ENCODE peak calls at places on chromosomes 12 and 14, in seven cellular contexts. C is pons; R is HFF-Myc; L is stimulated activated CD8-positive, alpha-beta memory T cell treated with anti-CD3 and anti-CD28 coated beads, Interleukin-12 subunit alpha, Interleukin-12 subunit beta, amount 100 ng/mL, for 1 hour; T is activated naive CD8-positive, alpha-beta T cell treated with anti-CD3 and anti-CD28 coated beads, Interleukin-2, amount 50 U/mL, for 24 hours; H is left cardiac atrium; O is EH. Q is an unnamed sample.

GRCh38 chr12:56299308-56299852 is 750 bp downstream of the CS start:
- DNase-seq in T (no peak), H (no peak), O (no peak), L (no peak), R (no peak), C (no peak), Q (no peak)

GRCh38 chr14:68195126-68195525 is 375.5 kb downstream of the RAD51B start:
- DNase-seq in C (no peak), T (no peak), R (no peak), O (no peak), L (no peak), H (no peak), Q (no peak)

GRCh38 chr12:6813363-6813762 is 8.3 kb upstream of the GPR162 start:
- DNase-seq in L (no peak), C (no peak), R (no peak), H (no peak), T (no peak), O (no peak), Q (no peak)

GRCh38 chr12:127125607-127126259 is 1141.2 kb upstream of the TMEM132C start:
- DNase-seq in H (no peak), L (no peak), R (peak; percentile 35), O (peak; percentile 80), C (no peak), T (peak; percentile 20), Q (peak; percentile 41)

GRCh38 chr14:81458352-81458751 is 58.2 kb upstream of the STON2 start:
- DNase-seq in O (no peak), H (no peak), C (no peak), R (no peak), T (no peak), L (no peak), Q (no peak)

GRCh38 chr12:131454418-131455217 is 256.3 kb upstream of the SFSWAP start:
- DNase-seq in H (no peak), R (no peak), C (no peak), T (peak; percentile 49), O (no peak), L (no peak), Q (no peak)

GRCh38 chr12:39988574-39988973 is 117.3 kb downstream of the SLC2A13 start:
- DNase-seq in O (no peak), R (no peak), L (no peak), H (no peak), C (no peak), T (no peak), Q (no peak)

GRCh38 chr12:114045333-114045732 is 79.2 kb upstream of the RBM19 start:
- DNase-seq in R (peak; percentile 1), T (no peak), L (no peak), C (no peak), O (no peak), H (no peak), Q (no peak)

GRCh38 chr12:54858562-54858961 is 4.2 kb downstream of the MUCL1 start:
- DNase-seq in C (no peak), R (no peak), L (no peak), T (no peak), O (no peak), H (no peak), Q (no peak)

GRCh38 chr12:31742891-31743290 is 14.1 kb upstream of the AMN1 start:
- DNase-seq in T (no peak), L (no peak), C (peak; percentile 43), R (no peak), O (no peak), H (no peak), Q (no peak)

GRCh38 chr12:93502802-93503623 is 35.7 kb downstream of the MRPL42 start:
- DNase-seq in T (peak; percentile 56), O (peak; percentile 63), C (peak; percentile 55), L (peak; percentile 54), H (no peak), R (no peak), Q (no peak)

GRCh38 chr14:91021991-91022621 is 38.3 kb downstream of the RPS6KA5 start:
- DNase-seq in R (no peak), T (no peak), H (no peak), O (no peak), C (no peak), L (no peak), Q (no peak)

GRCh38 chr12:90290980-90291975 is 582.6 kb upstream of the ATP2B1 start:
- DNase-seq in T (no peak), L (no peak), C (no peak), O (no peak), R (no peak), H (no peak), Q (no peak)

GRCh38 chr12:2170376-2170775 is 117.6 kb downstream of the CACNA1C start:
- DNase-seq in C (no peak), H (peak; percentile 51), T (no peak), R (no peak), L (no peak), O (peak; percentile 58), Q (no peak)

GRCh38 chr12:47349770-47350408 is 270.1 kb upstream of the AMIGO2 start:
- DNase-seq in H (no peak), L (no peak), T (peak; percentile 59), R (no peak), O (peak; percentile 49), C (no peak), Q (no peak)